ENCODE peak calls at places on chromosomes 6 and 20, in ten cellular contexts. One of them, this sample, is unnamed.

GRCh38 chr20:24160563-24161355 is 172.2 kb upstream of the GGTLC1 start:
- DNase-seq in mesendoderm: peak; percentile 68
- DNase-seq in esophagus squamous epithelium: no peak
- DNase-seq in cardiac muscle cell: peak; percentile 53
- DNase-seq in sciatic nerve: peak; percentile 71
- DNase-seq in NCI-H1694 treated with DMSO at 0.1 percent for 48 hours: peak; percentile 50
- DNase-seq in activated naive CD4-positive, alpha-beta T cell treated with anti-CD3 and anti-CD28 coated beads, Interleukin-2, amount 50 U/mL, for 72 hours: peak; percentile 10
- DNase-seq in EL: peak; percentile 35
- DNase-seq in coronary artery: no peak
- DNase-seq in AG10803: peak; percentile 76
- DNase-seq in this sample: peak; percentile 21

GRCh38 chr6:113873043-113873667 is 16.0 kb downstream of the MARCKS start:
- DNase-seq in mesendoderm: no peak
- DNase-seq in esophagus squamous epithelium: peak; percentile 15
- DNase-seq in cardiac muscle cell: no peak
- DNase-seq in sciatic nerve: peak; percentile 60
- DNase-seq in NCI-H1694 treated with DMSO at 0.1 percent for 48 hours: no peak
- DNase-seq in activated naive CD4-positive, alpha-beta T cell treated with anti-CD3 and anti-CD28 coated beads, Interleukin-2, amount 50 U/mL, for 72 hours: no peak
- DNase-seq in EL: no peak
- DNase-seq in coronary artery: no peak
- DNase-seq in AG10803: no peak
- DNase-seq in this sample: no peak

GRCh38 chr20:38139919-38140753 is 24.9 kb downstream of the TGM2 start:
- DNase-seq in mesendoderm: peak; percentile 70
- DNase-seq in esophagus squamous epithelium: no peak
- DNase-seq in cardiac muscle cell: no peak
- DNase-seq in sciatic nerve: no peak
- DNase-seq in NCI-H1694 treated with DMSO at 0.1 percent for 48 hours: no peak
- DNase-seq in activated naive CD4-positive, alpha-beta T cell treated with anti-CD3 and anti-CD28 coated beads, Interleukin-2, amount 50 U/mL, for 72 hours: no peak
- DNase-seq in EL: peak; percentile 53
- DNase-seq in coronary artery: peak; percentile 57
- DNase-seq in AG10803: no peak
- DNase-seq in this sample: no peak

GRCh38 chr20:47711046-47711752 is 74.1 kb downstream of the SULF2 start:
- DNase-seq in mesendoderm: no peak
- DNase-seq in esophagus squamous epithelium: no peak
- DNase-seq in cardiac muscle cell: no peak
- DNase-seq in sciatic nerve: no peak
- DNase-seq in NCI-H1694 treated with DMSO at 0.1 percent for 48 hours: no peak
- DNase-seq in activated naive CD4-positive, alpha-beta T cell treated with anti-CD3 and anti-CD28 coated beads, Interleukin-2, amount 50 U/mL, for 72 hours: no peak
- DNase-seq in EL: no peak
- DNase-seq in coronary artery: no peak
- DNase-seq in AG10803: no peak
- DNase-seq in this sample: no peak

GRCh38 chr6:7311171-7311570 is 1.8 kb downstream of the SSR1 start:
- DNase-seq in mesendoderm: no peak
- DNase-seq in esophagus squamous epithelium: no peak
- DNase-seq in cardiac muscle cell: no peak
- DNase-seq in sciatic nerve: no peak
- DNase-seq in NCI-H1694 treated with DMSO at 0.1 percent for 48 hours: no peak
- DNase-seq in activated naive CD4-positive, alpha-beta T cell treated with anti-CD3 and anti-CD28 coated beads, Interleukin-2, amount 50 U/mL, for 72 hours: no peak
- DNase-seq in EL: no peak
- DNase-seq in coronary artery: no peak
- DNase-seq in AG10803: peak; percentile 9
- DNase-seq in this sample: no peak

GRCh38 chr6:30101423-30101938 is 11.4 kb downstream of the TRIM31 start:
- DNase-seq in mesendoderm: no peak
- DNase-seq in esophagus squamous epithelium: no peak
- DNase-seq in cardiac muscle cell: no peak
- DNase-seq in sciatic nerve: no peak
- DNase-seq in NCI-H1694 treated with DMSO at 0.1 percent for 48 hours: no peak
- DNase-seq in activated naive CD4-positive, alpha-beta T cell treated with anti-CD3 and anti-CD28 coated beads, Interleukin-2, amount 50 U/mL, for 72 hours: no peak
- DNase-seq in EL: no peak
- DNase-seq in coronary artery: no peak
- DNase-seq in AG10803: no peak
- DNase-seq in this sample: no peak

GRCh38 chr20:31681128-31681727 is 41.4 kb downstream of the BCL2L1 start:
- DNase-seq in mesendoderm: no peak
- DNase-seq in esophagus squamous epithelium: no peak
- DNase-seq in cardiac muscle cell: no peak
- DNase-seq in sciatic nerve: no peak
- DNase-seq in NCI-H1694 treated with DMSO at 0.1 percent for 48 hours: no peak
- DNase-seq in activated naive CD4-positive, alpha-beta T cell treated with anti-CD3 and anti-CD28 coated beads, Interleukin-2, amount 50 U/mL, for 72 hours: no peak
- DNase-seq in EL: no peak
- DNase-seq in coronary artery: no peak
- DNase-seq in AG10803: no peak
- DNase-seq in this sample: no peak

GRCh38 chr6:40809627-40810026 is 222.5 kb upstream of the LRFN2 start:
- DNase-seq in mesendoderm: no peak
- DNase-seq in esophagus squamous epithelium: no peak
- DNase-seq in cardiac muscle cell: no peak
- DNase-seq in sciatic nerve: no peak
- DNase-seq in NCI-H1694 treated with DMSO at 0.1 percent for 48 hours: no peak
- DNase-seq in activated naive CD4-positive, alpha-beta T cell treated with anti-CD3 and anti-CD28 coated beads, Interleukin-2, amount 50 U/mL, for 72 hours: no peak
- DNase-seq in EL: no peak
- DNase-seq in coronary artery: no peak
- DNase-seq in AG10803: peak; percentile 15
- DNase-seq in this sample: no peak

GRCh38 chr6:12263403-12263802 is 26.8 kb upstream of the EDN1 start:
- DNase-seq in mesendoderm: no peak
- DNase-seq in esophagus squamous epithelium: no peak
- DNase-seq in cardiac muscle cell: no peak
- DNase-seq in sciatic nerve: no peak
- DNase-seq in NCI-H1694 treated with DMSO at 0.1 percent for 48 hours: no peak
- DNase-seq in activated naive CD4-positive, alpha-beta T cell treated with anti-CD3 and anti-CD28 coated beads, Interleukin-2, amount 50 U/mL, for 72 hours: no peak
- DNase-seq in EL: no peak
- DNase-seq in coronary artery: no peak
- DNase-seq in AG10803: no peak
- DNase-seq in this sample: no peak

GRCh38 chr6:144007779-144008500 is at the start of gene PLAGL1:
- DNase-seq in mesendoderm: peak; percentile 42
- DNase-seq in esophagus squamous epithelium: no peak
- DNase-seq in cardiac muscle cell: peak; percentile 68
- DNase-seq in sciatic nerve: peak; percentile 77
- DNase-seq in NCI-H1694 treated with DMSO at 0.1 percent for 48 hours: no peak
- DNase-seq in activated naive CD4-positive, alpha-beta T cell treated with anti-CD3 and anti-CD28 coated beads, Interleukin-2, amount 50 U/mL, for 72 hours: peak; percentile 27
- DNase-seq in EL: peak; percentile 78
- DNase-seq in coronary artery: peak; percentile 77
- DNase-seq in AG10803: peak; percentile 74
- DNase-seq in this sample: no peak

GRCh38 chr6:145814035-145814500 is 527 bp downstream of the FBXO30 start:
- DNase-seq in mesendoderm: peak; percentile 80
- DNase-seq in esophagus squamous epithelium: no peak
- DNase-seq in cardiac muscle cell: peak; percentile 60
- DNase-seq in sciatic nerve: peak; percentile 63
- DNase-seq in NCI-H1694 treated with DMSO at 0.1 percent for 48 hours: no peak
- DNase-seq in activated naive CD4-positive, alpha-beta T cell treated with anti-CD3 and anti-CD28 coated beads, Interleukin-2, amount 50 U/mL, for 72 hours: peak; percentile 34
- DNase-seq in EL: peak; percentile 57
- DNase-seq in coronary artery: no peak
- DNase-seq in AG10803: peak; percentile 46
- DNase-seq in this sample: no peak

GRCh38 chr20:51036827-51037229 is 13.9 kb upstream of the KCNG1 start:
- DNase-seq in mesendoderm: no peak
- DNase-seq in esophagus squamous epithelium: no peak
- DNase-seq in cardiac muscle cell: no peak
- DNase-seq in sciatic nerve: no peak
- DNase-seq in NCI-H1694 treated with DMSO at 0.1 percent for 48 hours: no peak
- DNase-seq in activated naive CD4-positive, alpha-beta T cell treated with anti-CD3 and anti-CD28 coated beads, Interleukin-2, amount 50 U/mL, for 72 hours: no peak
- DNase-seq in EL: peak; percentile 42
- DNase-seq in coronary artery: no peak
- DNase-seq in AG10803: peak; percentile 23
- DNase-seq in this sample: no peak

GRCh38 chr6:105798057-105798456 is 288.1 kb upstream of the PRDM1 start:
- DNase-seq in mesendoderm: no peak
- DNase-seq in esophagus squamous epithelium: no peak
- DNase-seq in cardiac muscle cell: no peak
- DNase-seq in sciatic nerve: no peak
- DNase-seq in NCI-H1694 treated with DMSO at 0.1 percent for 48 hours: no peak
- DNase-seq in activated naive CD4-positive, alpha-beta T cell treated with anti-CD3 and anti-CD28 coated beads, Interleukin-2, amount 50 U/mL, for 72 hours: no peak
- DNase-seq in EL: peak; percentile 70
- DNase-seq in coronary artery: no peak
- DNase-seq in AG10803: peak; percentile 94
- DNase-seq in this sample: no peak

GRCh38 chr6:43851204-43851855 is 81.3 kb downstream of the VEGFA start:
- DNase-seq in mesendoderm: peak; percentile 76
- DNase-seq in esophagus squamous epithelium: no peak
- DNase-seq in cardiac muscle cell: no peak
- DNase-seq in sciatic nerve: no peak
- DNase-seq in NCI-H1694 treated with DMSO at 0.1 percent for 48 hours: no peak
- DNase-seq in activated naive CD4-positive, alpha-beta T cell treated with anti-CD3 and anti-CD28 coated beads, Interleukin-2, amount 50 U/mL, for 72 hours: no peak
- DNase-seq in EL: peak; percentile 96
- DNase-seq in coronary artery: no peak
- DNase-seq in AG10803: peak; percentile 96
- DNase-seq in this sample: no peak

GRCh38 chr6:12476484-12476883 is 186.3 kb downstream of the EDN1 start:
- DNase-seq in mesendoderm: no peak
- DNase-seq in esophagus squamous epithelium: no peak
- DNase-seq in cardiac muscle cell: no peak
- DNase-seq in sciatic nerve: no peak
- DNase-seq in NCI-H1694 treated with DMSO at 0.1 percent for 48 hours: no peak
- DNase-seq in activated naive CD4-positive, alpha-beta T cell treated with anti-CD3 and anti-CD28 coated beads, Interleukin-2, amount 50 U/mL, for 72 hours: no peak
- DNase-seq in EL: no peak
- DNase-seq in coronary artery: no peak
- DNase-seq in AG10803: no peak
- DNase-seq in this sample: no peak

GRCh38 chr6:71481021-71481420 is 192.4 kb downstream of the OGFRL1 start:
- DNase-seq in mesendoderm: no peak
- DNase-seq in esophagus squamous epithelium: no peak
- DNase-seq in cardiac muscle cell: no peak
- DNase-seq in sciatic nerve: no peak
- DNase-seq in NCI-H1694 treated with DMSO at 0.1 percent for 48 hours: no peak
- DNase-seq in activated naive CD4-positive, alpha-beta T cell treated with anti-CD3 and anti-CD28 coated beads, Interleukin-2, amount 50 U/mL, for 72 hours: no peak
- DNase-seq in EL: no peak
- DNase-seq in coronary artery: no peak
- DNase-seq in AG10803: no peak
- DNase-seq in this sample: no peak

GRCh38 chr6:37521674-37522073 is 22.0 kb upstream of the CCDC167 start:
- DNase-seq in mesendoderm: no peak
- DNase-seq in esophagus squamous epithelium: no peak
- DNase-seq in cardiac muscle cell: no peak
- DNase-seq in sciatic nerve: no peak
- DNase-seq in NCI-H1694 treated with DMSO at 0.1 percent for 48 hours: no peak
- DNase-seq in activated naive CD4-positive, alpha-beta T cell treated with anti-CD3 and anti-CD28 coated beads, Interleukin-2, amount 50 U/mL, for 72 hours: no peak
- DNase-seq in EL: no peak
- DNase-seq in coronary artery: no peak
- DNase-seq in AG10803: no peak
- DNase-seq in this sample: no peak

GRCh38 chr6:73704260-73704659 is 8.3 kb downstream of the CD109 start:
- DNase-seq in mesendoderm: peak; percentile 29
- DNase-seq in esophagus squamous epithelium: no peak
- DNase-seq in cardiac muscle cell: no peak
- DNase-seq in sciatic nerve: no peak
- DNase-seq in NCI-H1694 treated with DMSO at 0.1 percent for 48 hours: no peak
- DNase-seq in activated naive CD4-positive, alpha-beta T cell treated with anti-CD3 and anti-CD28 coated beads, Interleukin-2, amount 50 U/mL, for 72 hours: peak; percentile 45
- DNase-seq in EL: peak; percentile 97
- DNase-seq in coronary artery: no peak
- DNase-seq in AG10803: peak; percentile 97
- DNase-seq in this sample: peak; percentile 86

GRCh38 chr20:18024606-18025127 is 33.0 kb downstream of the OVOL2 start:
- DNase-seq in mesendoderm: no peak
- DNase-seq in esophagus squamous epithelium: no peak
- DNase-seq in cardiac muscle cell: no peak
- DNase-seq in sciatic nerve: no peak
- DNase-seq in NCI-H1694 treated with DMSO at 0.1 percent for 48 hours: no peak
- DNase-seq in activated naive CD4-positive, alpha-beta T cell treated with anti-CD3 and anti-CD28 coated beads, Interleukin-2, amount 50 U/mL, for 72 hours: no peak
- DNase-seq in EL: no peak
- DNase-seq in coronary artery: no peak
- DNase-seq in AG10803: no peak
- DNase-seq in this sample: no peak

GRCh38 chr6:37283786-37284185 is 25.8 kb upstream of the TMEM217 start:
- DNase-seq in mesendoderm: no peak
- DNase-seq in esophagus squamous epithelium: no peak
- DNase-seq in cardiac muscle cell: no peak
- DNase-seq in sciatic nerve: no peak
- DNase-seq in NCI-H1694 treated with DMSO at 0.1 percent for 48 hours: no peak
- DNase-seq in activated naive CD4-positive, alpha-beta T cell treated with anti-CD3 and anti-CD28 coated beads, Interleukin-2, amount 50 U/mL, for 72 hours: no peak
- DNase-seq in EL: no peak
- DNase-seq in coronary artery: peak; percentile 92
- DNase-seq in AG10803: peak; percentile 84
- DNase-seq in this sample: no peak

GRCh38 chr6:89251170-89251569 is 34.0 kb upstream of the GABRR1 start:
- DNase-seq in mesendoderm: no peak
- DNase-seq in esophagus squamous epithelium: no peak
- DNase-seq in cardiac muscle cell: no peak
- DNase-seq in sciatic nerve: no peak
- DNase-seq in NCI-H1694 treated with DMSO at 0.1 percent for 48 hours: no peak
- DNase-seq in activated naive CD4-positive, alpha-beta T cell treated with anti-CD3 and anti-CD28 coated beads, Interleukin-2, amount 50 U/mL, for 72 hours: no peak
- DNase-seq in EL: no peak
- DNase-seq in coronary artery: peak; percentile 41
- DNase-seq in AG10803: no peak
- DNase-seq in this sample: peak; percentile 12

GRCh38 chr6:90227165-90227564 is 69.5 kb downstream of the BACH2 start:
- DNase-seq in mesendoderm: no peak
- DNase-seq in esophagus squamous epithelium: no peak
- DNase-seq in cardiac muscle cell: no peak
- DNase-seq in sciatic nerve: peak; percentile 81
- DNase-seq in NCI-H1694 treated with DMSO at 0.1 percent for 48 hours: no peak
- DNase-seq in activated naive CD4-positive, alpha-beta T cell treated with anti-CD3 and anti-CD28 coated beads, Interleukin-2, amount 50 U/mL, for 72 hours: no peak
- DNase-seq in EL: no peak
- DNase-seq in coronary artery: no peak
- DNase-seq in AG10803: no peak
- DNase-seq in this sample: no peak

GRCh38 chr6:146914563-146915483 is 289.4 kb upstream of the STXBP5 start:
- DNase-seq in mesendoderm: peak; percentile 67
- DNase-seq in esophagus squamous epithelium: no peak
- DNase-seq in cardiac muscle cell: no peak
- DNase-seq in sciatic nerve: peak; percentile 58
- DNase-seq in NCI-H1694 treated with DMSO at 0.1 percent for 48 hours: no peak
- DNase-seq in activated naive CD4-positive, alpha-beta T cell treated with anti-CD3 and anti-CD28 coated beads, Interleukin-2, amount 50 U/mL, for 72 hours: no peak
- DNase-seq in EL: peak; percentile 95
- DNase-seq in coronary artery: peak; percentile 76
- DNase-seq in AG10803: peak; percentile 96
- DNase-seq in this sample: peak; percentile 92

GRCh38 chr20:2509468-2509781 is 710 bp upstream of the ZNF343 start:
- DNase-seq in mesendoderm: peak; percentile 65
- DNase-seq in esophagus squamous epithelium: no peak
- DNase-seq in cardiac muscle cell: no peak
- DNase-seq in sciatic nerve: no peak
- DNase-seq in NCI-H1694 treated with DMSO at 0.1 percent for 48 hours: no peak
- DNase-seq in activated naive CD4-positive, alpha-beta T cell treated with anti-CD3 and anti-CD28 coated beads, Interleukin-2, amount 50 U/mL, for 72 hours: no peak
- DNase-seq in EL: no peak
- DNase-seq in coronary artery: no peak
- DNase-seq in AG10803: no peak
- DNase-seq in this sample: no peak

GRCh38 chr6:4322846-4323309 is 187.5 kb upstream of the ECI2 start:
- DNase-seq in mesendoderm: peak; percentile 78
- DNase-seq in esophagus squamous epithelium: no peak
- DNase-seq in cardiac muscle cell: no peak
- DNase-seq in sciatic nerve: no peak
- DNase-seq in NCI-H1694 treated with DMSO at 0.1 percent for 48 hours: no peak
- DNase-seq in activated naive CD4-positive, alpha-beta T cell treated with anti-CD3 and anti-CD28 coated beads, Interleukin-2, amount 50 U/mL, for 72 hours: no peak
- DNase-seq in EL: peak; percentile 51
- DNase-seq in coronary artery: no peak
- DNase-seq in AG10803: no peak
- DNase-seq in this sample: no peak

GRCh38 chr20:51516855-51517254 is 25.7 kb downstream of the NFATC2 start:
- DNase-seq in mesendoderm: no peak
- DNase-seq in esophagus squamous epithelium: no peak
- DNase-seq in cardiac muscle cell: no peak
- DNase-seq in sciatic nerve: no peak
- DNase-seq in NCI-H1694 treated with DMSO at 0.1 percent for 48 hours: no peak
- DNase-seq in activated naive CD4-positive, alpha-beta T cell treated with anti-CD3 and anti-CD28 coated beads, Interleukin-2, amount 50 U/mL, for 72 hours: no peak
- DNase-seq in EL: no peak
- DNase-seq in coronary artery: no peak
- DNase-seq in AG10803: no peak
- DNase-seq in this sample: no peak

GRCh38 chr20:61185841-61186601 is 66.0 kb upstream of the CDH4 start:
- DNase-seq in mesendoderm: peak; percentile 79
- DNase-seq in esophagus squamous epithelium: no peak
- DNase-seq in cardiac muscle cell: no peak
- DNase-seq in sciatic nerve: no peak
- DNase-seq in NCI-H1694 treated with DMSO at 0.1 percent for 48 hours: no peak
- DNase-seq in activated naive CD4-positive, alpha-beta T cell treated with anti-CD3 and anti-CD28 coated beads, Interleukin-2, amount 50 U/mL, for 72 hours: no peak
- DNase-seq in EL: peak; percentile 99
- DNase-seq in coronary artery: no peak
- DNase-seq in AG10803: peak; percentile 97
- DNase-seq in this sample: peak; percentile 85

GRCh38 chr20:46773680-46774079 is 64.2 kb downstream of the SLC2A10 start:
- DNase-seq in mesendoderm: no peak
- DNase-seq in esophagus squamous epithelium: no peak
- DNase-seq in cardiac muscle cell: no peak
- DNase-seq in sciatic nerve: no peak
- DNase-seq in NCI-H1694 treated with DMSO at 0.1 percent for 48 hours: no peak
- DNase-seq in activated naive CD4-positive, alpha-beta T cell treated with anti-CD3 and anti-CD28 coated beads, Interleukin-2, amount 50 U/mL, for 72 hours: no peak
- DNase-seq in EL: no peak
- DNase-seq in coronary artery: no peak
- DNase-seq in AG10803: no peak
- DNase-seq in this sample: no peak